ENCODE peak calls at places on chromosomes 6 and 20, in ten cellular contexts. D is A549, I is breast epithelium, T is transverse colon, P is adrenal gland, X is right lobe of liver, O is Peyer's patch, S is stomach, A is spleen, F is prostate gland. H is an unnamed sample.

GRCh38 chr6:17093692-17094091 is 8.2 kb upstream of the STMND1 start:
- DNase-seq in D (no peak), I (no peak), T (no peak), P (no peak), X (no peak), O (no peak), S (no peak), A (no peak), F (no peak), H (no peak)

GRCh38 chr20:16279320-16279719 is 293.9 kb downstream of the KIF16B start:
- DNase-seq in D (no peak), I (no peak), T (no peak), P (no peak), X (no peak), O (no peak), S (no peak), A (no peak), F (no peak), H (no peak)

GRCh38 chr20:43942661-43943285 is 28.1 kb downstream of the TOX2 start:
- DNase-seq in D (no peak), I (no peak), T (no peak), P (no peak), X (no peak), O (no peak), S (no peak), A (no peak), F (no peak), H (no peak)

GRCh38 chr6:3052481-3053230 is 15.6 kb upstream of the RIPK1 start:
- DNase-seq in D (no peak), I (no peak), T (no peak), P (no peak), X (no peak), O (no peak), S (no peak), A (no peak), F (no peak), H (peak; percentile 17)

GRCh38 chr6:20978176-20978614 is 443.9 kb downstream of the CDKAL1 start:
- DNase-seq in D (no peak), I (no peak), T (no peak), P (no peak), X (no peak), O (no peak), S (no peak), A (no peak), F (no peak), H (no peak)

GRCh38 chr6:121305957-121306607 is 28.2 kb downstream of the TBC1D32 start:
- DNase-seq in D (peak; percentile 2), I (no peak), T (no peak), P (no peak), X (no peak), O (no peak), S (no peak), A (no peak), F (no peak), H (peak; percentile 25)

GRCh38 chr20:40322941-40323340 is 366.1 kb downstream of the MAFB start:
- DNase-seq in D (no peak), I (no peak), T (no peak), P (no peak), X (no peak), O (no peak), S (no peak), A (no peak), F (no peak), H (no peak)

GRCh38 chr20:35173576-35174192 is 1.8 kb downstream of the PROCR start:
- DNase-seq in D (no peak), I (no peak), T (no peak), P (no peak), X (no peak), O (no peak), S (no peak), A (no peak), F (no peak), H (no peak)

GRCh38 chr6:42367353-42368011 is 84.2 kb downstream of the TRERF1 start:
- DNase-seq in D (no peak), I (no peak), T (peak; percentile 35), P (no peak), X (no peak), O (peak; percentile 74), S (no peak), A (peak; percentile 83), F (no peak), H (no peak)

GRCh38 chr20:62513991-62514390 is 38.2 kb upstream of the GATA5 start:
- DNase-seq in D (no peak), I (no peak), T (no peak), P (no peak), X (no peak), O (no peak), S (no peak), A (no peak), F (no peak), H (no peak)

GRCh38 chr20:51528263-51529026 is 14.1 kb downstream of the NFATC2 start:
- DNase-seq in D (no peak), I (no peak), T (no peak), P (no peak), X (no peak), O (no peak), S (no peak), A (no peak), F (no peak), H (peak; percentile 40)

GRCh38 chr6:162750776-162751175 is 23.0 kb downstream of the PACRG start:
- DNase-seq in D (no peak), I (no peak), T (no peak), P (no peak), X (no peak), O (no peak), S (no peak), A (no peak), F (no peak), H (no peak)

GRCh38 chr6:106870069-106870468 is 104.5 kb downstream of the CD24 start:
- DNase-seq in D (peak; percentile 17), I (peak; percentile 40), T (no peak), P (no peak), X (no peak), O (no peak), S (no peak), A (no peak), F (no peak), H (no peak)

GRCh38 chr20:43843096-43843964 is 71.3 kb upstream of the TOX2 start:
- DNase-seq in D (no peak), I (no peak), T (no peak), P (no peak), X (no peak), O (no peak), S (no peak), A (no peak), F (no peak), H (no peak)

GRCh38 chr6:133108377-133108776 is 132.8 kb upstream of the EYA4 start:
- DNase-seq in D (no peak), I (no peak), T (no peak), P (no peak), X (no peak), O (no peak), S (no peak), A (no peak), F (no peak), H (no peak)

GRCh38 chr6:143196525-143197225 is 136.0 kb downstream of the AIG1 start:
- DNase-seq in D (no peak), I (no peak), T (no peak), P (no peak), X (no peak), O (no peak), S (no peak), A (no peak), F (no peak), H (no peak)

GRCh38 chr6:143195349-143195845 is 134.7 kb downstream of the AIG1 start:
- DNase-seq in D (no peak), I (no peak), T (no peak), P (peak; percentile 48), X (no peak), O (no peak), S (no peak), A (no peak), F (no peak), H (no peak)

GRCh38 chr6:143193571-143194094 is 132.9 kb downstream of the AIG1 start:
- DNase-seq in D (no peak), I (no peak), T (no peak), P (no peak), X (no peak), O (no peak), S (no peak), A (no peak), F (no peak), H (no peak)

GRCh38 chr6:143192766-143193165 is 132.1 kb downstream of the AIG1 start:
- DNase-seq in D (no peak), I (no peak), T (no peak), P (no peak), X (no peak), O (no peak), S (no peak), A (no peak), F (no peak), H (no peak)

DNA sequence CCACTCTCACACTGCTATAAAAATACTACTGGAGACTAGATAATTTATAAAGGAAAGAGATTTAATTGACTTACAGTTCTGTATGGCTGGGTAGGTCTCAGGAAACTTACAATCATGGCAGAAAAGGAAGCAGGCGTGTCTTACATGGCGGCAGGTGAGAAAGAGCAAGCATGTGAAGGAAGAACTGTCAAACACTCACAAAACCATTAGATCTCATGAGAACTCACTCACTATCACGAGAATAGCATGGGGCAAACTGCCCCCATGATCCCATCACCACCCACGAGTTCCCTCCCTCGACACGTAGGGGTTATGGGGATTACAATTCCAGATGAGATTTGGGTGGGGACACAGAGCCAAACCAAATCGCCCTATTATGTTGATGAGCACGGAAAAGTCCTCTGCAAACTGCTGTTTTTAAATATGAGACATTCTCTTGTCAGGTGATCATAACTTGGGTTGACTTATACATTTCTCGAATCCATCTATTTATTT is 133.5 kb downstream of the AIG1 start:
- DNase-seq in D (no peak), I (no peak), T (no peak), P (no peak), X (no peak), O (no peak), S (no peak), A (no peak), F (no peak), H (no peak)
- TF ChIP-seq POLR2A in D (no peak), I (no peak), T (no peak), P (no peak), X (no peak), O (no peak), S (no peak), A (no peak), F (no peak), H (no peak)

GRCh38 chr6:28141500-28142329 is at the start of gene ZKSCAN8:
- DNase-seq in D (peak; percentile 81), I (peak; percentile 52), T (peak; percentile 83), P (peak; percentile 70), X (peak; percentile 85), O (peak; percentile 92), S (peak; percentile 78), A (peak; percentile 93), F (peak; percentile 73), H (peak; percentile 89)
- TF ChIP-seq POLR2A in D (peak; percentile 54), I (no peak), T (peak; percentile 53), P (peak; percentile 74), X (peak; percentile 67), O (no peak), S (no peak), A (no peak), F (no peak), H (peak; percentile 87)

GRCh38 chr6:151240036-151240685 is 394 bp downstream of the AKAP12 start:
- DNase-seq in D (peak; percentile 60), I (peak; percentile 39), T (peak; percentile 72), P (peak; percentile 43), X (peak; percentile 67), O (peak; percentile 70), S (peak; percentile 36), A (peak; percentile 74), F (peak; percentile 39), H (peak; percentile 66)
- TF ChIP-seq POLR2A in D (peak; percentile 56), I (peak; percentile 12), T (peak; percentile 74), P (no peak), X (no peak), O (no peak), S (no peak), A (no peak), F (peak; percentile 14), H (peak; percentile 14)

GRCh38 chr6:79536969-79537747 is at the start of gene LCA5:
- DNase-seq in D (peak; percentile 85), I (peak; percentile 95), T (peak; percentile 91), P (peak; percentile 93), X (peak; percentile 92), O (peak; percentile 93), S (peak; percentile 91), A (peak; percentile 94), F (peak; percentile 97), H (peak; percentile 95)
- TF ChIP-seq POLR2A in D (peak; percentile 55), I (peak; percentile 52), T (peak; percentile 47), P (peak; percentile 83), X (no peak), O (no peak), S (no peak), A (no peak), F (peak; percentile 83), H (peak; percentile 80)